ENCODE peak calls at places on chromosomes 2 and 18, in seven cellular contexts. One of them, this sample, is unnamed.

GRCh38 chr2:4354164-4354563 is 650.8 kb downstream of the DCDC2C start:
- DNase-seq in activated naive CD8-positive, alpha-beta T cell treated with anti-CD3 and anti-CD28 coated beads, Interleukin-2, amount 50 U/mL, for 24 hours: no peak
- DNase-seq in BE2C: no peak
- DNase-seq in naive thymus-derived CD8-positive, alpha-beta T cell: no peak
- DNase-seq in NCI-H524 treated with DMSO at 0.1 percent for 48 hours: no peak
- DNase-seq in nucleus accumbens: no peak
- DNase-seq in GM12891: no peak
- DNase-seq in this sample: no peak

GRCh38 chr18:77056399-77057015 is 76.1 kb downstream of the MBP start:
- DNase-seq in activated naive CD8-positive, alpha-beta T cell treated with anti-CD3 and anti-CD28 coated beads, Interleukin-2, amount 50 U/mL, for 24 hours: no peak
- DNase-seq in naive thymus-derived CD8-positive, alpha-beta T cell: no peak
- DNase-seq in GM12891: no peak
- DNase-seq in BE2C: no peak
- DNase-seq in nucleus accumbens: no peak
- DNase-seq in NCI-H524 treated with DMSO at 0.1 percent for 48 hours: no peak
- DNase-seq in this sample: no peak

GRCh38 chr2:42928692-42929576 is 136.6 kb upstream of the HAAO start:
- DNase-seq in GM12891: no peak
- DNase-seq in nucleus accumbens: no peak
- DNase-seq in BE2C: peak
- DNase-seq in NCI-H524 treated with DMSO at 0.1 percent for 48 hours: peak
- DNase-seq in activated naive CD8-positive, alpha-beta T cell treated with anti-CD3 and anti-CD28 coated beads, Interleukin-2, amount 50 U/mL, for 24 hours: no peak
- DNase-seq in naive thymus-derived CD8-positive, alpha-beta T cell: no peak
- DNase-seq in this sample: no peak

GRCh38 chr2:128558895-128559532 is 240.3 kb upstream of the HS6ST1 start:
- DNase-seq in BE2C: no peak
- DNase-seq in activated naive CD8-positive, alpha-beta T cell treated with anti-CD3 and anti-CD28 coated beads, Interleukin-2, amount 50 U/mL, for 24 hours: no peak
- DNase-seq in GM12891: no peak
- DNase-seq in NCI-H524 treated with DMSO at 0.1 percent for 48 hours: no peak
- DNase-seq in nucleus accumbens: no peak
- DNase-seq in naive thymus-derived CD8-positive, alpha-beta T cell: no peak
- DNase-seq in this sample: no peak

GRCh38 chr2:144914622-144915230 is 394.8 kb upstream of the ZEB2 start:
- DNase-seq in GM12891: no peak
- DNase-seq in NCI-H524 treated with DMSO at 0.1 percent for 48 hours: no peak
- DNase-seq in nucleus accumbens: no peak
- DNase-seq in BE2C: no peak
- DNase-seq in activated naive CD8-positive, alpha-beta T cell treated with anti-CD3 and anti-CD28 coated beads, Interleukin-2, amount 50 U/mL, for 24 hours: no peak
- DNase-seq in naive thymus-derived CD8-positive, alpha-beta T cell: no peak
- DNase-seq in this sample: no peak

GRCh38 chr2:162989507-162989906 is 150.9 kb upstream of the KCNH7 start:
- DNase-seq in BE2C: no peak
- DNase-seq in GM12891: no peak
- DNase-seq in nucleus accumbens: no peak
- DNase-seq in NCI-H524 treated with DMSO at 0.1 percent for 48 hours: no peak
- DNase-seq in naive thymus-derived CD8-positive, alpha-beta T cell: no peak
- DNase-seq in activated naive CD8-positive, alpha-beta T cell treated with anti-CD3 and anti-CD28 coated beads, Interleukin-2, amount 50 U/mL, for 24 hours: no peak
- DNase-seq in this sample: no peak

GRCh38 chr2:14016289-14016955 is 616.1 kb upstream of the LRATD1 start:
- DNase-seq in GM12891: no peak
- DNase-seq in nucleus accumbens: no peak
- DNase-seq in activated naive CD8-positive, alpha-beta T cell treated with anti-CD3 and anti-CD28 coated beads, Interleukin-2, amount 50 U/mL, for 24 hours: no peak
- DNase-seq in NCI-H524 treated with DMSO at 0.1 percent for 48 hours: no peak
- DNase-seq in naive thymus-derived CD8-positive, alpha-beta T cell: no peak
- DNase-seq in BE2C: no peak
- DNase-seq in this sample: no peak

GRCh38 chr18:59718108-59719057 is 21.2 kb upstream of the CCBE1 start:
- DNase-seq in naive thymus-derived CD8-positive, alpha-beta T cell: no peak
- DNase-seq in NCI-H524 treated with DMSO at 0.1 percent for 48 hours: no peak
- DNase-seq in activated naive CD8-positive, alpha-beta T cell treated with anti-CD3 and anti-CD28 coated beads, Interleukin-2, amount 50 U/mL, for 24 hours: no peak
- DNase-seq in nucleus accumbens: no peak
- DNase-seq in BE2C: peak
- DNase-seq in GM12891: no peak
- DNase-seq in this sample: no peak

GRCh38 chr2:173881466-173881865 is 83.7 kb downstream of the SP3 start:
- DNase-seq in activated naive CD8-positive, alpha-beta T cell treated with anti-CD3 and anti-CD28 coated beads, Interleukin-2, amount 50 U/mL, for 24 hours: no peak
- DNase-seq in GM12891: no peak
- DNase-seq in BE2C: peak
- DNase-seq in naive thymus-derived CD8-positive, alpha-beta T cell: no peak
- DNase-seq in nucleus accumbens: no peak
- DNase-seq in NCI-H524 treated with DMSO at 0.1 percent for 48 hours: peak
- DNase-seq in this sample: peak

GRCh38 chr18:43526436-43527150 is 249.3 kb upstream of the SYT4 start:
- DNase-seq in GM12891: no peak
- DNase-seq in activated naive CD8-positive, alpha-beta T cell treated with anti-CD3 and anti-CD28 coated beads, Interleukin-2, amount 50 U/mL, for 24 hours: no peak
- DNase-seq in nucleus accumbens: no peak
- DNase-seq in NCI-H524 treated with DMSO at 0.1 percent for 48 hours: no peak
- DNase-seq in naive thymus-derived CD8-positive, alpha-beta T cell: no peak
- DNase-seq in BE2C: no peak
- DNase-seq in this sample: no peak

GRCh38 chr2:211745295-211746097 is 793.1 kb downstream of the ERBB4 start:
- DNase-seq in activated naive CD8-positive, alpha-beta T cell treated with anti-CD3 and anti-CD28 coated beads, Interleukin-2, amount 50 U/mL, for 24 hours: peak
- DNase-seq in BE2C: peak
- DNase-seq in GM12891: peak
- DNase-seq in naive thymus-derived CD8-positive, alpha-beta T cell: no peak
- DNase-seq in NCI-H524 treated with DMSO at 0.1 percent for 48 hours: no peak
- DNase-seq in nucleus accumbens: peak
- DNase-seq in this sample: peak

GRCh38 chr2:227460079-227460485 is 11.9 kb upstream of the AGFG1 start:
- DNase-seq in BE2C: peak
- DNase-seq in GM12891: no peak
- DNase-seq in nucleus accumbens: no peak
- DNase-seq in activated naive CD8-positive, alpha-beta T cell treated with anti-CD3 and anti-CD28 coated beads, Interleukin-2, amount 50 U/mL, for 24 hours: peak
- DNase-seq in NCI-H524 treated with DMSO at 0.1 percent for 48 hours: no peak
- DNase-seq in naive thymus-derived CD8-positive, alpha-beta T cell: no peak
- DNase-seq in this sample: peak

GRCh38 chr2:27753744-27754588 is 17.6 kb upstream of the MRPL33 start:
- DNase-seq in BE2C: peak
- DNase-seq in naive thymus-derived CD8-positive, alpha-beta T cell: peak
- DNase-seq in nucleus accumbens: peak
- DNase-seq in GM12891: peak
- DNase-seq in activated naive CD8-positive, alpha-beta T cell treated with anti-CD3 and anti-CD28 coated beads, Interleukin-2, amount 50 U/mL, for 24 hours: peak
- DNase-seq in NCI-H524 treated with DMSO at 0.1 percent for 48 hours: peak
- DNase-seq in this sample: peak

GRCh38 chr2:164887434-164888112 is 46.0 kb upstream of the COBLL1 start:
- DNase-seq in GM12891: no peak
- DNase-seq in nucleus accumbens: no peak
- DNase-seq in naive thymus-derived CD8-positive, alpha-beta T cell: no peak
- DNase-seq in BE2C: no peak
- DNase-seq in activated naive CD8-positive, alpha-beta T cell treated with anti-CD3 and anti-CD28 coated beads, Interleukin-2, amount 50 U/mL, for 24 hours: no peak
- DNase-seq in NCI-H524 treated with DMSO at 0.1 percent for 48 hours: no peak
- DNase-seq in this sample: no peak

GRCh38 chr2:142586693-142587432 is 290.6 kb upstream of the KYNU start:
- DNase-seq in BE2C: peak
- DNase-seq in activated naive CD8-positive, alpha-beta T cell treated with anti-CD3 and anti-CD28 coated beads, Interleukin-2, amount 50 U/mL, for 24 hours: no peak
- DNase-seq in NCI-H524 treated with DMSO at 0.1 percent for 48 hours: no peak
- DNase-seq in GM12891: no peak
- DNase-seq in naive thymus-derived CD8-positive, alpha-beta T cell: no peak
- DNase-seq in nucleus accumbens: no peak
- DNase-seq in this sample: no peak

GRCh38 chr18:22318745-22319407 is 98.8 kb downstream of the CTAGE1 start:
- DNase-seq in naive thymus-derived CD8-positive, alpha-beta T cell: no peak
- DNase-seq in activated naive CD8-positive, alpha-beta T cell treated with anti-CD3 and anti-CD28 coated beads, Interleukin-2, amount 50 U/mL, for 24 hours: no peak
- DNase-seq in GM12891: no peak
- DNase-seq in NCI-H524 treated with DMSO at 0.1 percent for 48 hours: no peak
- DNase-seq in nucleus accumbens: no peak
- DNase-seq in BE2C: no peak
- DNase-seq in this sample: peak

GRCh38 chr2:193584522-193584938 is 1389.8 kb upstream of the TMEFF2 start:
- DNase-seq in activated naive CD8-positive, alpha-beta T cell treated with anti-CD3 and anti-CD28 coated beads, Interleukin-2, amount 50 U/mL, for 24 hours: no peak
- DNase-seq in naive thymus-derived CD8-positive, alpha-beta T cell: no peak
- DNase-seq in nucleus accumbens: no peak
- DNase-seq in BE2C: peak
- DNase-seq in NCI-H524 treated with DMSO at 0.1 percent for 48 hours: peak
- DNase-seq in GM12891: no peak
- DNase-seq in this sample: no peak

GRCh38 chr2:120638450-120638849 is 97.2 kb upstream of the GLI2 start:
- DNase-seq in BE2C: no peak
- DNase-seq in GM12891: no peak
- DNase-seq in naive thymus-derived CD8-positive, alpha-beta T cell: no peak
- DNase-seq in activated naive CD8-positive, alpha-beta T cell treated with anti-CD3 and anti-CD28 coated beads, Interleukin-2, amount 50 U/mL, for 24 hours: no peak
- DNase-seq in NCI-H524 treated with DMSO at 0.1 percent for 48 hours: no peak
- DNase-seq in nucleus accumbens: no peak
- DNase-seq in this sample: no peak

GRCh38 chr2:190856985-190857384 is 23.6 kb upstream of the GLS start:
- DNase-seq in NCI-H524 treated with DMSO at 0.1 percent for 48 hours: no peak
- DNase-seq in naive thymus-derived CD8-positive, alpha-beta T cell: no peak
- DNase-seq in GM12891: no peak
- DNase-seq in BE2C: no peak
- DNase-seq in activated naive CD8-positive, alpha-beta T cell treated with anti-CD3 and anti-CD28 coated beads, Interleukin-2, amount 50 U/mL, for 24 hours: no peak
- DNase-seq in nucleus accumbens: no peak
- DNase-seq in this sample: no peak

GRCh38 chr2:58740381-58740780 is 499.3 kb upstream of the FANCL start:
- DNase-seq in GM12891: no peak
- DNase-seq in activated naive CD8-positive, alpha-beta T cell treated with anti-CD3 and anti-CD28 coated beads, Interleukin-2, amount 50 U/mL, for 24 hours: no peak
- DNase-seq in BE2C: no peak
- DNase-seq in naive thymus-derived CD8-positive, alpha-beta T cell: no peak
- DNase-seq in nucleus accumbens: no peak
- DNase-seq in NCI-H524 treated with DMSO at 0.1 percent for 48 hours: no peak
- DNase-seq in this sample: no peak

GRCh38 chr18:7303751-7304370 is 73.0 kb downstream of the LRRC30 start:
- DNase-seq in BE2C: no peak
- DNase-seq in activated naive CD8-positive, alpha-beta T cell treated with anti-CD3 and anti-CD28 coated beads, Interleukin-2, amount 50 U/mL, for 24 hours: no peak
- DNase-seq in naive thymus-derived CD8-positive, alpha-beta T cell: no peak
- DNase-seq in nucleus accumbens: no peak
- DNase-seq in NCI-H524 treated with DMSO at 0.1 percent for 48 hours: no peak
- DNase-seq in GM12891: no peak
- DNase-seq in this sample: no peak

GRCh38 chr2:43623052-43623451 is 14.0 kb upstream of the PLEKHH2 start:
- DNase-seq in naive thymus-derived CD8-positive, alpha-beta T cell: no peak
- DNase-seq in nucleus accumbens: no peak
- DNase-seq in GM12891: no peak
- DNase-seq in NCI-H524 treated with DMSO at 0.1 percent for 48 hours: peak
- DNase-seq in activated naive CD8-positive, alpha-beta T cell treated with anti-CD3 and anti-CD28 coated beads, Interleukin-2, amount 50 U/mL, for 24 hours: no peak
- DNase-seq in BE2C: peak
- DNase-seq in this sample: no peak

GRCh38 chr2:219452361-219453317 is 18.0 kb downstream of the SPEG start:
- DNase-seq in naive thymus-derived CD8-positive, alpha-beta T cell: no peak
- DNase-seq in BE2C: peak
- DNase-seq in activated naive CD8-positive, alpha-beta T cell treated with anti-CD3 and anti-CD28 coated beads, Interleukin-2, amount 50 U/mL, for 24 hours: no peak
- DNase-seq in GM12891: no peak
- DNase-seq in NCI-H524 treated with DMSO at 0.1 percent for 48 hours: no peak
- DNase-seq in nucleus accumbens: no peak
- DNase-seq in this sample: no peak

GRCh38 chr2:2831656-2832055 is 500.6 kb upstream of the MYT1L start:
- DNase-seq in activated naive CD8-positive, alpha-beta T cell treated with anti-CD3 and anti-CD28 coated beads, Interleukin-2, amount 50 U/mL, for 24 hours: no peak
- DNase-seq in GM12891: no peak
- DNase-seq in naive thymus-derived CD8-positive, alpha-beta T cell: peak
- DNase-seq in NCI-H524 treated with DMSO at 0.1 percent for 48 hours: no peak
- DNase-seq in BE2C: peak
- DNase-seq in nucleus accumbens: no peak
- DNase-seq in this sample: no peak

GRCh38 chr2:28656937-28657615 is 94.6 kb upstream of the PPP1CB start:
- DNase-seq in BE2C: no peak
- DNase-seq in GM12891: no peak
- DNase-seq in activated naive CD8-positive, alpha-beta T cell treated with anti-CD3 and anti-CD28 coated beads, Interleukin-2, amount 50 U/mL, for 24 hours: no peak
- DNase-seq in NCI-H524 treated with DMSO at 0.1 percent for 48 hours: no peak
- DNase-seq in naive thymus-derived CD8-positive, alpha-beta T cell: no peak
- DNase-seq in nucleus accumbens: no peak
- DNase-seq in this sample: no peak

GRCh38 chr2:173126819-173127218 is 51.2 kb downstream of the MAP3K20 start:
- DNase-seq in naive thymus-derived CD8-positive, alpha-beta T cell: no peak
- DNase-seq in NCI-H524 treated with DMSO at 0.1 percent for 48 hours: no peak
- DNase-seq in activated naive CD8-positive, alpha-beta T cell treated with anti-CD3 and anti-CD28 coated beads, Interleukin-2, amount 50 U/mL, for 24 hours: no peak
- DNase-seq in GM12891: no peak
- DNase-seq in BE2C: no peak
- DNase-seq in nucleus accumbens: no peak
- DNase-seq in this sample: no peak

GRCh38 chr18:79374408-79375171 is 21.1 kb upstream of the NFATC1 start:
- DNase-seq in NCI-H524 treated with DMSO at 0.1 percent for 48 hours: no peak
- DNase-seq in BE2C: no peak
- DNase-seq in naive thymus-derived CD8-positive, alpha-beta T cell: no peak
- DNase-seq in nucleus accumbens: no peak
- DNase-seq in GM12891: peak
- DNase-seq in activated naive CD8-positive, alpha-beta T cell treated with anti-CD3 and anti-CD28 coated beads, Interleukin-2, amount 50 U/mL, for 24 hours: no peak
- DNase-seq in this sample: no peak

GRCh38 chr2:94874277-94874997 is 3.2 kb downstream of the TEKT4 start:
- DNase-seq in NCI-H524 treated with DMSO at 0.1 percent for 48 hours: no peak
- DNase-seq in nucleus accumbens: no peak
- DNase-seq in naive thymus-derived CD8-positive, alpha-beta T cell: peak
- DNase-seq in activated naive CD8-positive, alpha-beta T cell treated with anti-CD3 and anti-CD28 coated beads, Interleukin-2, amount 50 U/mL, for 24 hours: peak
- DNase-seq in BE2C: peak
- DNase-seq in GM12891: peak
- DNase-seq in this sample: peak

GRCh38 chr2:69180974-69181373 is 168.0 kb downstream of the ANTXR1 start:
- DNase-seq in activated naive CD8-positive, alpha-beta T cell treated with anti-CD3 and anti-CD28 coated beads, Interleukin-2, amount 50 U/mL, for 24 hours: no peak
- DNase-seq in naive thymus-derived CD8-positive, alpha-beta T cell: no peak
- DNase-seq in GM12891: no peak
- DNase-seq in NCI-H524 treated with DMSO at 0.1 percent for 48 hours: no peak
- DNase-seq in BE2C: no peak
- DNase-seq in nucleus accumbens: no peak
- DNase-seq in this sample: no peak

GRCh38 chr2:230411484-230412368 is 4.3 kb upstream of the SP100 start:
- DNase-seq in activated naive CD8-positive, alpha-beta T cell treated with anti-CD3 and anti-CD28 coated beads, Interleukin-2, amount 50 U/mL, for 24 hours: peak
- DNase-seq in nucleus accumbens: peak
- DNase-seq in GM12891: peak
- DNase-seq in naive thymus-derived CD8-positive, alpha-beta T cell: peak
- DNase-seq in BE2C: peak
- DNase-seq in NCI-H524 treated with DMSO at 0.1 percent for 48 hours: peak
- DNase-seq in this sample: peak

This sample was measured in adrenal gland.